ENCODE peak calls at places on chromosomes 3 and 15, in five cellular contexts. L is CD8-positive, alpha-beta memory T cell; K is cardiac muscle cell; J is fibroblast of pulmonary artery; T is GM23338. A is an unnamed sample.

GRCh38 chr15:81480645-81481053 is 106.6 kb upstream of the TMC3 start:
- DNase-seq in L (peak; percentile 46), K (peak; percentile 75), J (peak; percentile 77), T (peak; percentile 78), A (peak; percentile 10)

GRCh38 chr3:52017467-52018065 is 21.9 kb upstream of the RPL29 start:
- DNase-seq in L (no peak), K (no peak), J (no peak), T (no peak), A (no peak)

GRCh38 chr3:127458698-127459097 is 131.8 kb downstream of the TPRA1 start:
- DNase-seq in L (no peak), K (peak; percentile 14), J (peak; percentile 19), T (peak; percentile 91), A (peak; percentile 8)

GRCh38 chr15:83250766-83251165 is 33.7 kb downstream of the BNC1 start:
- DNase-seq in L (no peak), K (peak; percentile 20), J (peak; percentile 20), T (no peak), A (no peak)

GRCh38 chr15:43249699-43250203 is 17.0 kb downstream of the TGM5 start:
- DNase-seq in L (no peak), K (peak; percentile 75), J (peak; percentile 52), T (no peak), A (no peak)

GRCh38 chr15:74336061-74337005 is 31.1 kb downstream of the CYP11A1 start:
- DNase-seq in L (no peak), K (peak; percentile 35), J (peak; percentile 35), T (no peak), A (no peak)

GRCh38 chr15:70555713-70556112 is 207.6 kb downstream of the UACA start:
- DNase-seq in L (no peak), K (no peak), J (no peak), T (no peak), A (no peak)

GRCh38 chr3:174776123-174776522 is 83.0 kb upstream of the NAALADL2 start:
- DNase-seq in L (no peak), K (peak; percentile 28), J (peak; percentile 39), T (no peak), A (no peak)

GRCh38 chr15:52288051-52288942 is 7.3 kb downstream of the MYO5C start:
- DNase-seq in L (no peak), K (peak; percentile 3), J (peak; percentile 11), T (no peak), A (no peak)

GRCh38 chr15:31299588-31300207 is 26.9 kb upstream of the KLF13 start:
- DNase-seq in L (no peak), K (no peak), J (no peak), T (no peak), A (no peak)

GRCh38 chr3:128931046-128931445 is 51.6 kb downstream of the ACAD9 start:
- DNase-seq in L (no peak), K (no peak), J (no peak), T (no peak), A (no peak)
- H3K4me3 ChIP-seq in L (no peak overlapping the region), K (no peak overlapping the region), J (no peak overlapping the region), T (no peak overlapping the region), A (no peak overlapping the region)

GRCh38 chr3:14513566-14514322 is 26.4 kb downstream of the GRIP2 start:
- DNase-seq in L (no peak), K (no peak), J (no peak), T (no peak), A (no peak)
- H3K4me3 ChIP-seq in L (no peak overlapping the region), K (no peak overlapping the region), J (no peak overlapping the region), T (no peak overlapping the region), A (no peak overlapping the region)

DNA sequence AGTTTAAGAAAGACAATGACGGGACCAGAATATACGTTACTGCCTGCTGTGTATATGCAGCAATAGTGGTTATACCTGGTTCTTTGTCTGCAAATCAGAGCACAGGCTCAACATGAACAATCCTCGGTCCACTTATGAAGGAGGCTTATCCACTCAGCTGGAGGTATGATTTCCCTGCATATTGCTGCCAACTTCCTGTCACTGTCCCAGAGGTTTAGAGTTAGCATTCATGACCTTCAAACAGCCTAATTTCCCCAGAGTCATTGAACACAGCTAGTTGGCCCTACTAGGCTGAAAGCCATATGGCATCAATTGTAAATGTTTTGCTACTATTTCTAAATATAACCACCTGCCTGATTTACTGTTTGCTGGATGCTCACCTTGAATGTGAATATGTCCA is 224.9 kb upstream of the ZNF717 start:
- DNase-seq in L (no peak), K (no peak), J (no peak), T (no peak), A (no peak)
- H3K4me3 ChIP-seq in L (no peak overlapping the region), K (no peak overlapping the region), J (no peak overlapping the region), T (no peak overlapping the region), A (no peak overlapping the region)

GRCh38 chr3:47420511-47421484 is 40.0 kb downstream of the PTPN23 start:
- DNase-seq in L (peak; percentile 88), K (peak; percentile 90), J (peak; percentile 91), T (peak; percentile 95), A (peak; percentile 84)

GRCh38 chr3:47422743-47423142 is 41.9 kb downstream of the PTPN23 start:
- DNase-seq in L (no peak), K (no peak), J (no peak), T (no peak), A (no peak)

GRCh38 chr3:47420044-47420430 is 39.2 kb downstream of the PTPN23 start:
- DNase-seq in L (no peak), K (no peak), J (no peak), T (no peak), A (no peak)

GRCh38 chr3:47423548-47424145 is 42.8 kb downstream of the PTPN23 start:
- DNase-seq in L (no peak), K (no peak), J (no peak), T (no peak), A (no peak)

GRCh38 chr3:47421741-47422649 is 41.2 kb downstream of the PTPN23 start:
- DNase-seq in L (no peak), K (peak; percentile 25), J (peak; percentile 23), T (no peak), A (no peak)
- H3K4me3 ChIP-seq in L (no peak overlapping the region), K (no peak overlapping the region), J (no peak overlapping the region), T (no peak overlapping the region), A (no peak overlapping the region)

GRCh38 chr3:108389361-108389760 is 93.0 kb downstream of the HHLA2 start:
- DNase-seq in L (no peak), K (no peak), J (no peak), T (no peak), A (no peak)
- H3K4me3 ChIP-seq in L (no peak overlapping the region), K (no peak overlapping the region), J (no peak overlapping the region), T (no peak overlapping the region), A (no peak overlapping the region)

GRCh38 chr15:29570121-29570930 is 251.9 kb downstream of the TJP1 start:
- DNase-seq in L (no peak), K (peak; percentile 22), J (peak; percentile 16), T (peak; percentile 60), A (no peak)
- H3K4me3 ChIP-seq in L (no peak overlapping the region), K (peak overlapping the region; percentile 90), J (peak overlapping the region; percentile 25), T (peak overlapping the region; percentile 69), A (no peak overlapping the region)

DNA sequence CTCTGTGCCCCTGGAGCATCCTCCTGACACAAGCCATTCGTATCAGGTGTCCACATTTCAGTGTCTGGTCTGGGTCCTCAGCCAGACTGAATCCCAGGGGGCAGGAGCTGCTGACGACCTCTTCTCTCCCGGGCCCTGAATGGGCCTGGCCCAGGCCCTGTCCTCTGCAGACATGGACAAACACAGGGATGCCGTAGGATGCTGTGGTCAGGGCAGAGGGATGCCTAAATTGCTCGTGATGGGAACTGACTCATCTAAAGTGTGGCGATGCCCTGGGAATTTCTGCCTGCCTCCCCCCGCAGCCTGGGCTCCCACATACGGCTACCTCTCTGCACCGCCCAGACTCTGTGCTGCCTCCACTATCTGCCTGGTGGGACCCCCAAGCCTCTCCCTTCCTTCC is 58.5 kb upstream of the CTSH start:
- DNase-seq in L (no peak), K (no peak), J (no peak), T (no peak), A (no peak)
- H3K4me3 ChIP-seq in L (no peak overlapping the region), K (no peak overlapping the region), J (no peak overlapping the region), T (no peak overlapping the region), A (no peak overlapping the region)

DNA sequence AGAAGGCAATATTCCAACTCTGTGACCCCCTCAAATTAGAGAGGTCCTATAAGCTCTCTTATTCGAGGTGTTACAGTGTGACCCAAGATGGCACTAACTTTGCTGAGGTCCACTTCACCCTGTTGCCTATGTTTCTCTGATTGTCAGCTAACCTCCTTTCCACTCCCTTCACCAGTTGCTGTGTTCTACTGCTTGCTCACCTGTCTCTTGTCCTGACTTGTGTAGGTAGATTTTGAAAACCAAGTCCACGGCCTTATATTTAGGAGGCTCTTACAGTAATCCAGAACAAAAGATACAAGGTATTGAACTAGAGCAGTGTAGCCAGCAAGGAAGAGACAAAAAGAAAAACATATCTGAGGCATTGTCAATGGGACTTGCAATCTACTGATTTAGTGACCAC is 20.1 kb upstream of the GSK3B start:
- DNase-seq in L (no peak), K (no peak), J (no peak), T (no peak), A (no peak)
- H3K4me3 ChIP-seq in L (no peak overlapping the region), K (no peak overlapping the region), J (no peak overlapping the region), T (no peak overlapping the region), A (no peak overlapping the region)